ENCODE peak calls at places on chromosomes 13 and 19, in nine cellular contexts. Q is adrenal gland, X is A549, K is K562, H is spleen, D is lower leg skin, A is endothelial cell of umbilical vein, G is esophagus squamous epithelium, O is thyroid gland. E is an unnamed sample.

GRCh38 chr19:13846533-13847032 is 30.4 kb upstream of the NANOS3 start:
- DNase-seq in Q (peak), K (peak), H (peak), X (peak), O (peak), A (peak), D (peak), G (peak), E (peak)

GRCh38 chr19:13146763-13147563 is 3.2 kb downstream of the STX10 start:
- DNase-seq in D (no peak), G (no peak), X (no peak), H (peak), K (no peak), A (no peak), O (no peak), Q (peak), E (no peak)

GRCh38 chr19:51372649-51373504 is at the start of gene NKG7:
- DNase-seq in Q (no peak), G (no peak), D (no peak), O (no peak), A (no peak), H (peak), K (peak), X (no peak), E (no peak)

GRCh38 chr13:29519921-29520320 is 75.6 kb downstream of the SLC7A1 start:
- DNase-seq in X (no peak), D (no peak), H (no peak), G (no peak), O (no peak), K (no peak), Q (no peak), A (no peak), E (no peak)

GRCh38 chr13:112709825-112710783 is 20.3 kb downstream of the ATP11A start:
- DNase-seq in A (peak), D (no peak), K (no peak), H (peak), O (no peak), Q (no peak), X (no peak), G (no peak), E (no peak)

GRCh38 chr13:106143392-106143791 is 392.1 kb downstream of the EFNB2 start:
- DNase-seq in K (no peak), H (no peak), X (no peak), G (no peak), O (no peak), Q (no peak), D (no peak), A (no peak), E (no peak)

GRCh38 chr13:106143930-106144709 is 391.3 kb downstream of the EFNB2 start:
- DNase-seq in A (no peak), X (no peak), O (no peak), Q (no peak), K (no peak), D (no peak), G (no peak), H (no peak), E (no peak)

GRCh38 chr19:55384576-55385235 is 614 bp upstream of the TMEM238 start:
- DNase-seq in G (no peak), Q (peak), K (no peak), H (peak), O (peak), X (no peak), A (no peak), D (peak), E (no peak)

GRCh38 chr13:95216182-95216581 is 85.1 kb downstream of the ABCC4 start:
- DNase-seq in D (no peak), G (no peak), A (no peak), X (no peak), K (no peak), O (no peak), H (no peak), Q (no peak), E (no peak)

GRCh38 chr19:15062036-15062435 is 12.8 kb downstream of the CASP14 start:
- DNase-seq in K (no peak), Q (no peak), A (no peak), D (no peak), O (no peak), G (no peak), X (no peak), H (no peak), E (no peak)

GRCh38 chr13:37889102-37889501 is 19.5 kb upstream of the TRPC4 start:
- DNase-seq in K (no peak), O (no peak), Q (no peak), H (no peak), D (no peak), G (no peak), X (no peak), A (no peak), E (no peak)

DNA sequence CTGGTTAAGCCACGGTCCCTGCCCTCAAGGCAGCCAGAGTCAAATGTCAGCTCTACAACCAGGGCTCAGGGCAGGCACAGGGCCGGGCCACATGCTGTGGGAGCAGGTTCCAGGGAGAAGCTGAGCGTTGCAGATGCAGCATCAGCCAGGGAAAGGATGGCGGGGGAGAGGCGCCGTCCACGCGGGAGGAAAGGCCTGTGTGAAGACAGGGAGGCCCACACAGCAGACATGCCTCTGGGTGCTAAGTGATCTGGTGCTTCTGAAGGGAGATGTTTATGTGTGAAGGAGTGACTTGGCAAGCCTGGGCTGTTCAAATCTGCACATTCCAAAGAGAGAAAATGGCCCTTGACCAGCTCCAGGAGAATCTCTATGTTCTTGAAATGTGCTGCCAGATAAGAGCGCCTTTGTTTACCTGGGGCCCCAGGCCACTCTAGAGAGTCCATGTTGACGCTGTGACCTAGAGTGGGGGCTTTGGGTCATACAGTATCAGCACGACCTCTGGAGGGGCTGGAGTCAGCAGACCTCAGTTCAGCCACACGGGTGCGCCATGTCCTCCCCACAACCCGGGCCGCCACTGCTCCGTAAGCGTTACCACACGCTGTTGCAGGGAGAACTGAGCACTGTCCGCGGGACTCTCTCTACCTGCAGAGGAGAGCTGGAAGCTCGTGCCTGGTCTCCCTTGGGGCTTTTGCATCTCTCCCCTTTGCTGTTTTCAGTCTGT is 15.9 kb upstream of the ATF5 start:
- DNase-seq in K (peak), G (no peak), X (no peak), O (peak), Q (no peak), D (no peak), A (no peak), H (no peak), E (no peak)
- TF ChIP-seq POLR2A in K (no peak), G (no peak), X (no peak), O (no peak), Q (no peak), D (no peak), A (no peak), H (no peak), E (no peak)

GRCh38 chr19:40737102-40737644 is 13.1 kb downstream of the ACTMAP start:
- DNase-seq in K (no peak), X (no peak), O (no peak), D (no peak), G (no peak), Q (no peak), H (no peak), A (no peak), E (no peak)
- TF ChIP-seq POLR2A in K (no peak), X (no peak), O (no peak), D (no peak), G (no peak), Q (no peak), H (no peak), A (no peak), E (no peak)

DNA sequence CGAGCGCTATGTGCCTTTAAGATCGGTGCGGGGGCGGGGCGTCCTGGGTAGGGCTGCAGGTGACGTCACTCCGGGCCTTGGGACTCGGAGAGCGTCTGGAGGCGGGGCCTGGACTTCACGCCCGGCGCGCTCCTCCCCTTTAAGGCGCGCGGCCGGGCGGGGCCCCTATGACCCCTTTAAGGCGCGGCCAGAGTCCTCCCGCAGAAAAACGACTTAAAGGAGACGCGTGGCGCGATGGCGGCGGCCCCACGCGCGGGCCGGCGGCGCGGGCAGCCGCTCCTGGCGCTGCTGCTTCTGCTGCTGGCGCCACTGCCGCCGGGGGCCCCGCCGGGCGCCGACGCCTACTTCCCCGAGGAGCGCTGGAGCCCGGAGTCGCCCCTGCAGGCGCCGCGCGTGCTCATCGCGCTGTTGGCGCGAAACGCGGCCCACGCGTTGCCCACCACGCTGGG is at the start of gene COLGALT1:
- DNase-seq in X (peak), A (peak), Q (peak), H (peak), D (peak), O (peak), K (peak), G (peak), E (peak)
- TF ChIP-seq POLR2A in X (peak), A (peak), Q (peak), H (no peak), D (no peak), O (no peak), K (no peak), G (peak), E (peak)

DNA sequence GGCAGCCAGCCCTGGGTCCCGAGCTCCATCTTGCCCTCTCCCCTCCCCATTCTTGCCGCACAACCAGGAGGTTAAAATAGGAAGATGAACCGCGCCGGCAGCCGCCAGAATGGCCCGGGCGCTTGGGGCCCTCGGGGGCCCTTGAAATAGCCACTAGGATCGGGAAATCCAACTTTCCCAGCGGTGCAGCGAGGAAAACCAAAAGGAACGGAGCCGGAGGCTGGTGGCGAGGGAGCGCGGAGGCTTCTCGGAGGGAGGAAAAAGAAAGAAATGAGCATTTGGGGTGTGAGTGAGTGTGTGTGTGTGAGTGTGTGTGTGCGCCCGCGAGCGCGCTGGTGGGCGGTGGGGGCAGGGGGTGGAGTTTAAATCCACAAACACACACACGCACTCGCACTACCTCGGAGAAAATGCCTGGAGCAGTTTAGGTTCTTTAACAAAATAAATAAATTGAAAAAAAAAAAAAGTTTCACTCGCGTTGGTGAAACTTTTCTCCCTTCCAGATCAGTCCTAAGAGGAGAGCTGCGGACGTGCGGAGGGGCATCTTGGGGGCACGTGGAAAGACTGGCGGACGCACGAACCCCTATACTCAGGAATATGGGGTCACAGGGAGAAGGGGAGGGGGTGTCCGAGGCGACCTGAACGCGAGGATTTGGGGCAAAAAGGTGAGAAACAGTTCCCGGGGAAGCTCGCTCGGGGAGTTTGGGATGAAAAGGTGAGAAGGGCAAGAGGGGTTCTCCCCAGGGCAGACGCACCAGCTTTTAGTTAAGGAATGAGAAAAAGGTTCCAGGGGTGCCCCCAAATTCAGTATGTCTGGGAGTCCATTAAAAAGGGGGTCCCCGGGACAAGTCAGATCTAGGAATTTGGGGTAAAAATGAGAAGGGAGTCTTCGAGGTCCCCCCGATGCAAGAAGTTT is 1.3 kb downstream of the RFX2 start:
- DNase-seq in A (peak), K (peak), X (no peak), H (peak), Q (peak), D (peak), O (peak), G (no peak), E (peak)
- TF ChIP-seq POLR2A in A (no peak), K (no peak), X (no peak), H (no peak), Q (no peak), D (no peak), O (no peak), G (peak), E (no peak)

GRCh38 chr13:40665061-40665753 is 1.2 kb downstream of the FOXO1 start:
- DNase-seq in X (peak), G (no peak), K (peak), D (no peak), A (no peak), H (peak), O (peak), Q (peak), E (no peak)
- TF ChIP-seq POLR2A in X (no peak), G (no peak), K (no peak), D (no peak), A (no peak), H (no peak), O (no peak), Q (no peak), E (no peak)